ENCODE peak calls at places on chromosomes 6 and 20, in four cellular contexts. One of them, this sample, is unnamed.

GRCh38 chr6:26322645-26323482 is 42.1 kb upstream of the BTN3A2 start:
- DNase-seq in IMR-90: peak
- DNase-seq in mesendoderm: peak
- DNase-seq in H1: no peak
- DNase-seq in this sample: peak

GRCh38 chr20:63102720-63103375 is 96.1 kb upstream of the BHLHE23 start:
- DNase-seq in IMR-90: peak
- DNase-seq in mesendoderm: peak
- DNase-seq in H1: no peak
- DNase-seq in this sample: no peak

GRCh38 chr20:57260065-57260958 is 6.1 kb downstream of the BMP7 start:
- DNase-seq in IMR-90: no peak
- DNase-seq in mesendoderm: no peak
- DNase-seq in H1: no peak
- DNase-seq in this sample: no peak

GRCh38 chr6:90100059-90100665 is 196.5 kb downstream of the BACH2 start:
- DNase-seq in IMR-90: no peak
- DNase-seq in mesendoderm: no peak
- DNase-seq in H1: no peak
- DNase-seq in this sample: no peak

GRCh38 chr6:106033806-106034205 is 52.3 kb upstream of the PRDM1 start:
- DNase-seq in IMR-90: no peak
- DNase-seq in mesendoderm: no peak
- DNase-seq in H1: no peak
- DNase-seq in this sample: no peak

GRCh38 chr6:56593801-56594318 is 48.8 kb downstream of the DST start:
- DNase-seq in IMR-90: peak
- DNase-seq in mesendoderm: no peak
- DNase-seq in H1: no peak
- DNase-seq in this sample: no peak

GRCh38 chr6:162907876-162908481 is 180.2 kb downstream of the PACRG start:
- DNase-seq in IMR-90: peak
- DNase-seq in mesendoderm: peak
- DNase-seq in H1: no peak
- DNase-seq in this sample: no peak

GRCh38 chr6:63663147-63663877 is 27.7 kb downstream of the PHF3 start:
- DNase-seq in IMR-90: peak
- DNase-seq in mesendoderm: no peak
- DNase-seq in H1: no peak
- DNase-seq in this sample: no peak

GRCh38 chr6:90765491-90765890 is 178.6 kb upstream of the MAP3K7 start:
- DNase-seq in IMR-90: no peak
- DNase-seq in mesendoderm: peak
- DNase-seq in H1: no peak
- DNase-seq in this sample: no peak

GRCh38 chr20:5745416-5745968 is 4.7 kb upstream of the SHLD1 start:
- DNase-seq in IMR-90: no peak
- DNase-seq in mesendoderm: no peak
- DNase-seq in H1: no peak
- DNase-seq in this sample: no peak
- H4K5ac ChIP-seq in IMR-90: no peak
- H4K5ac ChIP-seq in mesendoderm: no peak
- H4K5ac ChIP-seq in H1: no peak
- H4K5ac ChIP-seq in this sample: no peak

GRCh38 chr20:25390538-25391528 is at the start of gene ABHD12:
- DNase-seq in IMR-90: peak
- DNase-seq in mesendoderm: peak
- DNase-seq in H1: peak
- DNase-seq in this sample: peak
- H2BK120ac ChIP-seq in IMR-90: peak
- H2BK120ac ChIP-seq in mesendoderm: no peak
- H2BK120ac ChIP-seq in H1: no peak
- H2BK120ac ChIP-seq in this sample: no peak

GRCh38 chr6:157881375-157881774 is 58.3 kb downstream of the SNX9 start:
- DNase-seq in IMR-90: no peak
- DNase-seq in mesendoderm: no peak
- DNase-seq in H1: no peak
- DNase-seq in this sample: no peak
- H4K5ac ChIP-seq in IMR-90: no peak
- H4K5ac ChIP-seq in mesendoderm: no peak
- H4K5ac ChIP-seq in H1: no peak
- H4K5ac ChIP-seq in this sample: no peak

DNA sequence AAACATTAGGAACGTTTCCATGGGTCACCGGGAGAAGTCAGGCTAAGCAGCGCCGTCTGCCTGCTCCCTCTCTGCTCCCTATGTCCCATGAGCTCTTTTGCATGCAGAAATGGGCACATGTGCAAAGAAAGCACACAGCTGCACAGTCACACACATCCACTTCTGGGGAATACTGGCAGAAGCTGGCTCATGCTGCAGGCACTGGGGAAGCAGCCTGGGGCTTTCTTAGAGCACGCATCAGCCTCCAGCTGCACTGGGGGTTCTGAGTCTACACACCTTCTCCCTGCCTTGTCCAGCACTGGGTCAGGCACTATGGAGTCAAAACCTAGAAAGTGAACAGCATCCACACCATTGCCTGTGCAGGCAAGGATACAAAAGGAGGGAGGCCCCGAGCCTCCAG is 76.1 kb upstream of the FOXQ1 start:
- DNase-seq in IMR-90: no peak
- DNase-seq in mesendoderm: no peak
- DNase-seq in H1: no peak
- DNase-seq in this sample: no peak
- H2BK120ac ChIP-seq in IMR-90: no peak
- H2BK120ac ChIP-seq in mesendoderm: no peak
- H2BK120ac ChIP-seq in H1: no peak
- H2BK120ac ChIP-seq in this sample: no peak

DNA sequence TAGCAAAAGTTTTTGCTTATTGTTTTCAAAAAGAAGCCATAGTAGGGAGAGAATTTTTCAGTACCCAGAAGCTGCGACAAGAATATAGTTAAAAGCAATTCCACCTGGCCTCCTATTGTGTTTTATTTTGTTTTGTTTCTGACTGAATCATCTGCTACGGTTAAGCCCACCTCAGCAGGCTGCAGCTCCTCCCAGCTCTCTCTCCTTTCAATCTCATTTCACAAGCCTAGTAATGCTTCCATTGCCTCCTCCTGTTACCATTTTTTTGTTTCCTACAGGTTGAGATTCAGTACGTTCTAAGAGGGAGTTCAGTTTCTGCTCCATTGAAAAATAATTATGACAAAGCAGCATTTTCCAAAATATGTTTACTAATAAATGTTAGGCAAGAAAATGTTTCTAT is 77.9 kb downstream of the PCSK2 start:
- DNase-seq in IMR-90: no peak
- DNase-seq in mesendoderm: no peak
- DNase-seq in H1: no peak
- DNase-seq in this sample: no peak
- H4K5ac ChIP-seq in IMR-90: no peak
- H4K5ac ChIP-seq in mesendoderm: no peak
- H4K5ac ChIP-seq in H1: no peak
- H4K5ac ChIP-seq in this sample: no peak

GRCh38 chr20:19940945-19941590 is 76.1 kb upstream of the NAA20 start:
- DNase-seq in IMR-90: no peak
- DNase-seq in mesendoderm: no peak
- DNase-seq in H1: no peak
- DNase-seq in this sample: no peak
- H2BK120ac ChIP-seq in IMR-90: no peak
- H2BK120ac ChIP-seq in mesendoderm: no peak
- H2BK120ac ChIP-seq in H1: no peak
- H2BK120ac ChIP-seq in this sample: no peak

GRCh38 chr6:33172307-33173227 is 19.7 kb downstream of the COL11A2 start:
- DNase-seq in IMR-90: peak
- DNase-seq in mesendoderm: peak
- DNase-seq in H1: no peak
- DNase-seq in this sample: peak
- H4K5ac ChIP-seq in IMR-90: no peak
- H4K5ac ChIP-seq in mesendoderm: no peak
- H4K5ac ChIP-seq in H1: no peak
- H4K5ac ChIP-seq in this sample: no peak

GRCh38 chr6:104705095-104705707 is 154.5 kb downstream of the HACE1 start:
- DNase-seq in IMR-90: peak
- DNase-seq in mesendoderm: peak
- DNase-seq in H1: no peak
- DNase-seq in this sample: no peak
- H2BK120ac ChIP-seq in IMR-90: no peak
- H2BK120ac ChIP-seq in mesendoderm: no peak
- H2BK120ac ChIP-seq in H1: no peak
- H2BK120ac ChIP-seq in this sample: no peak

DNA sequence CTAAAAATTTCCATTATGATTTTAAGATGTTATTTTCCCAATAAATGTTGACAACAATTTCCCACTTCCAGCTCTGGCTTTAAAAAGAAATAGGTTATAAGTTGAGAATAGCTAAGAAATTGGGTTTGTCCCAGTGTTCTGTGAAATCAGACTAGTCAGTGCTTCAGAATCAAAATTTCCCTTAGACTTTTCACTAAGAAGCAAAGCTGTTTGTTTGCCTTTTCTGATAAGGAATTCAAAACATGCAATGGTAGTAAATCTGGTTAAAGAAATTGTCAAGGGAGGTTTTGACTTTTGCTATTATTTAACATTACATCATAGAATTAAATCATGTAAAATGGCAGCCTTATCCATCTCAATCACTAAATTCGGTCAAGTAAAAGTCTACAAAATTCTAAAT is 36.6 kb downstream of the PLAGL1 start:
- DNase-seq in IMR-90: peak
- DNase-seq in mesendoderm: no peak
- DNase-seq in H1: no peak
- DNase-seq in this sample: no peak
- H4K5ac ChIP-seq in IMR-90: no peak
- H4K5ac ChIP-seq in mesendoderm: no peak
- H4K5ac ChIP-seq in H1: no peak
- H4K5ac ChIP-seq in this sample: no peak

GRCh38 chr20:35606127-35606526 is 9.5 kb upstream of the SPAG4 start:
- DNase-seq in IMR-90: no peak
- DNase-seq in mesendoderm: no peak
- DNase-seq in H1: no peak
- DNase-seq in this sample: no peak
- H2BK120ac ChIP-seq in IMR-90: no peak
- H2BK120ac ChIP-seq in mesendoderm: no peak
- H2BK120ac ChIP-seq in H1: no peak
- H2BK120ac ChIP-seq in this sample: no peak